ENCODE peak calls at places on chromosomes 2 and 18, in six cellular contexts. C is PC-3; B is CD4-positive, CD25-positive, alpha-beta regulatory T cell; O is gastroesophageal sphincter; L is upper lobe of left lung; D is T-cell. N is an unnamed sample.

GRCh38 chr2:208608436-208608835 is 201.8 kb downstream of the PTH2R start:
- ATAC-seq in C (no peak), B (no peak), O (no peak), L (no peak), D (no peak), N (no peak)

GRCh38 chr2:45892236-45892701 is 240.8 kb downstream of the PRKCE start:
- ATAC-seq in C (no peak), B (no peak), O (peak), L (peak), D (no peak), N (no peak)

GRCh38 chr2:187890690-187891089 is 336.5 kb upstream of the TFPI start:
- ATAC-seq in C (no peak), B (no peak), O (no peak), L (no peak), D (no peak), N (no peak)

GRCh38 chr18:75456277-75456676 is 28.8 kb upstream of the SMIM21 start:
- ATAC-seq in C (no peak), B (no peak), O (no peak), L (peak), D (no peak), N (no peak)

GRCh38 chr2:46540496-46541342 is 61.4 kb downstream of the TMEM247 start:
- ATAC-seq in C (no peak), B (no peak), O (no peak), L (no peak), D (no peak), N (no peak)

GRCh38 chr2:32865399-32866068 is 81.2 kb upstream of the LTBP1 start:
- ATAC-seq in C (peak), B (no peak), O (no peak), L (no peak), D (no peak), N (peak)

GRCh38 chr2:114027437-114027836 is 137.5 kb downstream of the ACTR3 start:
- ATAC-seq in C (no peak), B (no peak), O (no peak), L (no peak), D (no peak), N (no peak)

GRCh38 chr2:3108105-3108504 is 269.5 kb downstream of the EIPR1 start:
- ATAC-seq in C (no peak), B (no peak), O (no peak), L (no peak), D (no peak), N (no peak)

GRCh38 chr2:61677306-61677705 is 139.2 kb upstream of the XPO1 start:
- ATAC-seq in C (peak), B (no peak), O (no peak), L (no peak), D (no peak), N (no peak)

GRCh38 chr2:159506179-159506578 is 110.2 kb downstream of the BAZ2B start:
- ATAC-seq in C (no peak), B (no peak), O (no peak), L (no peak), D (no peak), N (peak)

GRCh38 chr2:25362564-25363145 is 20.9 kb upstream of the DNMT3A start:
- ATAC-seq in C (peak), B (peak), O (peak), L (peak), D (peak), N (peak)